ENCODE peak calls at places on chromosomes 13 and 19, in seven cellular contexts. P is NCI-H1417; V is left lung; C is neuronal stem cell; A is EH; Q is naive thymus-derived CD8-positive, alpha-beta T cell; S is NCI-H1436. U is an unnamed sample.

GRCh38 chr19:3193256-3194062 is 7.7 kb downstream of the NCLN start:
- DNase-seq in V (peak; percentile 78), A (no peak), C (no peak), P (no peak), Q (no peak), S (no peak), U (peak; percentile 52)

GRCh38 chr13:23899555-23899954 is 2.3 kb upstream of the C1QTNF9B start:
- DNase-seq in A (peak; percentile 58), Q (no peak), V (no peak), C (no peak), S (no peak), P (no peak), U (no peak)

GRCh38 chr13:23583491-23583890 is 13.3 kb downstream of the TNFRSF19 start:
- DNase-seq in V (no peak), P (peak; percentile 3), C (no peak), A (no peak), Q (no peak), S (no peak), U (no peak)

GRCh38 chr13:90168953-90169352 is 1178.5 kb upstream of the MIR17HG start:
- DNase-seq in P (no peak), S (no peak), A (no peak), V (no peak), Q (no peak), C (no peak), U (no peak)

GRCh38 chr19:31392514-31392913 is 43.3 kb upstream of the TSHZ3 start:
- DNase-seq in Q (no peak), P (no peak), A (no peak), V (no peak), S (no peak), C (no peak), U (no peak)

GRCh38 chr13:33710924-33711323 is 107.0 kb upstream of the RFC3 start:
- DNase-seq in Q (no peak), A (no peak), V (no peak), S (no peak), C (no peak), P (no peak), U (no peak)

GRCh38 chr19:42553292-42554045 is 25.2 kb upstream of the CEACAM1 start:
- DNase-seq in C (no peak), Q (no peak), S (no peak), P (no peak), V (no peak), A (peak; percentile 86), U (no peak)

GRCh38 chr19:35959040-35959967 is 23.1 kb downstream of the LRFN3 start:
- DNase-seq in A (peak; percentile 23), S (no peak), C (no peak), V (peak; percentile 93), P (no peak), Q (peak; percentile 72), U (no peak)

GRCh38 chr19:38894968-38895367 is 4.5 kb downstream of the SIRT2 start:
- DNase-seq in C (no peak), Q (no peak), V (no peak), S (no peak), P (no peak), A (no peak), U (no peak)

GRCh38 chr19:35006342-35006998 is 6.3 kb downstream of the GRAMD1A start:
- DNase-seq in Q (no peak), S (no peak), C (no peak), P (no peak), V (peak; percentile 74), A (peak; percentile 82), U (no peak)

GRCh38 chr13:34019870-34020269 is 201.9 kb downstream of the RFC3 start:
- DNase-seq in Q (no peak), P (no peak), C (no peak), S (no peak), A (peak; percentile 32), V (no peak), U (no peak)

GRCh38 chr13:48412100-48412556 is 785 bp downstream of the LPAR6 start:
- DNase-seq in S (no peak), Q (no peak), P (no peak), A (peak; percentile 44), V (no peak), C (no peak), U (no peak)

GRCh38 chr13:26184791-26185250 is 37.3 kb downstream of the RNF6 start:
- DNase-seq in A (peak; percentile 73), V (no peak), P (peak; percentile 61), Q (peak; percentile 70), S (peak; percentile 20), C (peak; percentile 43), U (no peak)

GRCh38 chr19:51565583-51565982 is 5.5 kb upstream of the ZNF175 start:
- DNase-seq in V (no peak), A (no peak), P (no peak), Q (no peak), C (no peak), S (no peak), U (no peak)

GRCh38 chr13:41699759-41700158 is 242.4 kb downstream of the RGCC start:
- DNase-seq in P (peak; percentile 58), Q (no peak), S (no peak), C (no peak), A (no peak), V (no peak), U (no peak)

GRCh38 chr13:32791545-32792172 is 205.4 kb downstream of the PDS5B start:
- DNase-seq in A (peak; percentile 22), V (no peak), S (no peak), Q (peak; percentile 15), C (no peak), P (no peak), U (no peak)

GRCh38 chr19:23318143-23318542 is 67.9 kb upstream of the ZNF724 start:
- DNase-seq in Q (no peak), C (no peak), S (no peak), A (no peak), V (no peak), P (no peak), U (no peak)

GRCh38 chr13:79228972-79229371 is 177.1 kb downstream of the RBM26 start:
- DNase-seq in S (no peak), A (peak; percentile 2), V (no peak), Q (no peak), P (no peak), C (no peak), U (no peak)

GRCh38 chr19:13208131-13208963 is 58.1 kb downstream of the IER2 start:
- DNase-seq in S (no peak), V (peak; percentile 84), A (peak; percentile 90), C (no peak), Q (peak; percentile 54), P (no peak), U (no peak)

GRCh38 chr19:848457-848921 is 3.6 kb upstream of the ELANE start:
- DNase-seq in S (no peak), A (no peak), P (no peak), C (no peak), V (no peak), Q (no peak), U (no peak)

GRCh38 chr13:85771856-85772255 is 27.4 kb downstream of the SLITRK6 start:
- DNase-seq in P (no peak), V (no peak), A (no peak), S (no peak), C (no peak), Q (no peak), U (no peak)

GRCh38 chr19:18972301-18972831 is 31.3 kb upstream of the HOMER3 start:
- DNase-seq in P (no peak), C (no peak), Q (no peak), A (peak; percentile 70), V (no peak), S (no peak), U (no peak)

GRCh38 chr13:27965740-27966640 is 3.1 kb downstream of the CDX2 start:
- DNase-seq in V (no peak), Q (no peak), P (no peak), S (no peak), C (no peak), A (no peak), U (no peak)

GRCh38 chr19:10763828-10764339 is 46.0 kb downstream of the DNM2 start:
- DNase-seq in C (no peak), V (no peak), S (no peak), P (no peak), A (no peak), Q (no peak), U (no peak)

GRCh38 chr19:23771348-23771747 is 12.7 kb upstream of the ZNF681 start:
- DNase-seq in A (no peak), Q (no peak), V (no peak), S (no peak), P (no peak), C (no peak), U (no peak)

GRCh38 chr13:95676100-95676774 is 702 bp upstream of the DNAJC3 start:
- DNase-seq in Q (no peak), C (no peak), P (no peak), V (peak; percentile 57), A (peak; percentile 48), S (no peak), U (no peak)

GRCh38 chr19:11479470-11480080 is 1.3 kb downstream of the ELAVL3 start:
- DNase-seq in Q (no peak), V (peak; percentile 80), S (peak; percentile 63), A (no peak), P (peak; percentile 23), C (peak; percentile 50), U (no peak)

GRCh38 chr13:90070362-90070761 is 1277.1 kb upstream of the MIR17HG start:
- DNase-seq in V (no peak), S (no peak), C (no peak), P (no peak), Q (no peak), A (no peak), U (no peak)

GRCh38 chr19:10769533-10770491 is 51.9 kb downstream of the DNM2 start:
- DNase-seq in C (no peak), S (no peak), P (no peak), Q (no peak), A (peak; percentile 50), V (no peak), U (no peak)

GRCh38 chr13:67033170-67033569 is 197.0 kb downstream of the PCDH9 start:
- DNase-seq in C (no peak), A (no peak), Q (no peak), V (no peak), P (no peak), S (no peak), U (no peak)

GRCh38 chr13:46738055-46738454 is 58.9 kb downstream of the ESD start:
- DNase-seq in P (no peak), A (no peak), C (no peak), V (no peak), S (no peak), Q (no peak), U (no peak)

GRCh38 chr19:6056801-6057650 is 53.3 kb downstream of the RFX2 start:
- DNase-seq in V (peak; percentile 78), C (no peak), Q (no peak), S (peak; percentile 44), P (no peak), A (peak; percentile 97), U (peak; percentile 83)

GRCh38 chr13:90447735-90448103 is 899.8 kb upstream of the MIR17HG start:
- DNase-seq in P (no peak), Q (no peak), V (no peak), S (no peak), C (no peak), A (peak; percentile 79), U (no peak)